ENCODE peak calls at places on chromosomes 7 and 10, in six cellular contexts. One of them, this sample, is unnamed.

GRCh38 chr10:19983880-19984279 is 167.6 kb downstream of the PLXDC2 start:
- DNase-seq in effector memory CD4-positive, alpha-beta T cell: no peak
- DNase-seq in Peyer's patch: no peak
- DNase-seq in CD8-positive, alpha-beta T cell: no peak
- DNase-seq in Caco-2: no peak
- DNase-seq in endodermal cell: no peak
- DNase-seq in this sample: no peak

GRCh38 chr10:58952747-58953466 is 223.5 kb upstream of the PHYHIPL start:
- DNase-seq in effector memory CD4-positive, alpha-beta T cell: no peak
- DNase-seq in Peyer's patch: no peak
- DNase-seq in CD8-positive, alpha-beta T cell: no peak
- DNase-seq in Caco-2: peak
- DNase-seq in endodermal cell: peak
- DNase-seq in this sample: peak

GRCh38 chr10:52994370-52994769 is 221.8 kb upstream of the MBL2 start:
- DNase-seq in effector memory CD4-positive, alpha-beta T cell: no peak
- DNase-seq in Peyer's patch: no peak
- DNase-seq in CD8-positive, alpha-beta T cell: no peak
- DNase-seq in Caco-2: no peak
- DNase-seq in endodermal cell: no peak
- DNase-seq in this sample: no peak

GRCh38 chr7:53431901-53432300 is 396.5 kb downstream of the POM121L12 start:
- DNase-seq in effector memory CD4-positive, alpha-beta T cell: no peak
- DNase-seq in Peyer's patch: no peak
- DNase-seq in CD8-positive, alpha-beta T cell: no peak
- DNase-seq in Caco-2: no peak
- DNase-seq in endodermal cell: no peak
- DNase-seq in this sample: no peak

GRCh38 chr7:80499350-80499955 is 12.4 kb downstream of the GNAT3 start:
- DNase-seq in effector memory CD4-positive, alpha-beta T cell: no peak
- DNase-seq in Peyer's patch: no peak
- DNase-seq in CD8-positive, alpha-beta T cell: no peak
- DNase-seq in Caco-2: peak
- DNase-seq in endodermal cell: peak
- DNase-seq in this sample: no peak

GRCh38 chr10:126524526-126524925 is 136.2 kb upstream of the ADAM12 start:
- DNase-seq in effector memory CD4-positive, alpha-beta T cell: no peak
- DNase-seq in Peyer's patch: no peak
- DNase-seq in CD8-positive, alpha-beta T cell: no peak
- DNase-seq in Caco-2: no peak
- DNase-seq in endodermal cell: no peak
- DNase-seq in this sample: no peak

GRCh38 chr7:86914468-86915054 is 144.9 kb downstream of the ELAPOR2 start:
- DNase-seq in effector memory CD4-positive, alpha-beta T cell: no peak
- DNase-seq in Peyer's patch: no peak
- DNase-seq in CD8-positive, alpha-beta T cell: no peak
- DNase-seq in Caco-2: peak
- DNase-seq in endodermal cell: no peak
- DNase-seq in this sample: peak

GRCh38 chr10:103612462-103613365 is 119.2 kb downstream of the NEURL1 start:
- DNase-seq in effector memory CD4-positive, alpha-beta T cell: no peak
- DNase-seq in Peyer's patch: no peak
- DNase-seq in CD8-positive, alpha-beta T cell: no peak
- DNase-seq in Caco-2: no peak
- DNase-seq in endodermal cell: no peak
- DNase-seq in this sample: no peak

GRCh38 chr7:21076054-21076453 is 289.4 kb upstream of the SP8 start:
- DNase-seq in effector memory CD4-positive, alpha-beta T cell: no peak
- DNase-seq in Peyer's patch: no peak
- DNase-seq in CD8-positive, alpha-beta T cell: no peak
- DNase-seq in Caco-2: no peak
- DNase-seq in endodermal cell: no peak
- DNase-seq in this sample: no peak

GRCh38 chr7:40437936-40438634 is 303.3 kb downstream of the SUGCT start:
- DNase-seq in effector memory CD4-positive, alpha-beta T cell: no peak
- DNase-seq in Peyer's patch: no peak
- DNase-seq in CD8-positive, alpha-beta T cell: no peak
- DNase-seq in Caco-2: no peak
- DNase-seq in endodermal cell: no peak
- DNase-seq in this sample: no peak

GRCh38 chr7:140924019-140924820 is 509 bp downstream of the BRAF start:
- DNase-seq in effector memory CD4-positive, alpha-beta T cell: peak
- DNase-seq in Peyer's patch: peak
- DNase-seq in CD8-positive, alpha-beta T cell: peak
- DNase-seq in Caco-2: peak
- DNase-seq in endodermal cell: peak
- DNase-seq in this sample: peak

GRCh38 chr10:88728107-88728763 is 22.2 kb downstream of the LIPK start:
- DNase-seq in effector memory CD4-positive, alpha-beta T cell: no peak
- DNase-seq in Peyer's patch: no peak
- DNase-seq in CD8-positive, alpha-beta T cell: peak
- DNase-seq in Caco-2: peak
- DNase-seq in endodermal cell: peak
- DNase-seq in this sample: no peak

GRCh38 chr10:118910702-118911101 is 118.8 kb upstream of the NANOS1 start:
- DNase-seq in effector memory CD4-positive, alpha-beta T cell: no peak
- DNase-seq in Peyer's patch: no peak
- DNase-seq in CD8-positive, alpha-beta T cell: no peak
- DNase-seq in Caco-2: no peak
- DNase-seq in endodermal cell: no peak
- DNase-seq in this sample: no peak

GRCh38 chr7:16961650-16962049 is 79.9 kb upstream of the AGR3 start:
- DNase-seq in effector memory CD4-positive, alpha-beta T cell: no peak
- DNase-seq in Peyer's patch: no peak
- DNase-seq in CD8-positive, alpha-beta T cell: no peak
- DNase-seq in Caco-2: no peak
- DNase-seq in endodermal cell: no peak
- DNase-seq in this sample: no peak

GRCh38 chr7:17123020-17123419 is 175.4 kb upstream of the AHR start:
- DNase-seq in effector memory CD4-positive, alpha-beta T cell: no peak
- DNase-seq in Peyer's patch: no peak
- DNase-seq in CD8-positive, alpha-beta T cell: no peak
- DNase-seq in Caco-2: no peak
- DNase-seq in endodermal cell: no peak
- DNase-seq in this sample: no peak

GRCh38 chr7:85165263-85165662 is 21.6 kb downstream of the SEMA3D start:
- DNase-seq in effector memory CD4-positive, alpha-beta T cell: no peak
- DNase-seq in Peyer's patch: no peak
- DNase-seq in CD8-positive, alpha-beta T cell: no peak
- DNase-seq in Caco-2: no peak
- DNase-seq in endodermal cell: no peak
- DNase-seq in this sample: no peak

GRCh38 chr7:116952640-116953371 is 495 bp upstream of the ST7 start:
- DNase-seq in effector memory CD4-positive, alpha-beta T cell: no peak
- DNase-seq in Peyer's patch: peak
- DNase-seq in CD8-positive, alpha-beta T cell: no peak
- DNase-seq in Caco-2: peak
- DNase-seq in endodermal cell: peak
- DNase-seq in this sample: no peak

GRCh38 chr7:596071-596818 is 76.6 kb upstream of the PDGFA start:
- DNase-seq in effector memory CD4-positive, alpha-beta T cell: no peak
- DNase-seq in Peyer's patch: no peak
- DNase-seq in CD8-positive, alpha-beta T cell: no peak
- DNase-seq in Caco-2: no peak
- DNase-seq in endodermal cell: no peak
- DNase-seq in this sample: no peak

GRCh38 chr10:99532687-99533495 is at the start of gene NKX2-3:
- DNase-seq in effector memory CD4-positive, alpha-beta T cell: no peak
- DNase-seq in Peyer's patch: peak
- DNase-seq in CD8-positive, alpha-beta T cell: no peak
- DNase-seq in Caco-2: peak
- DNase-seq in endodermal cell: peak
- DNase-seq in this sample: no peak

GRCh38 chr7:107045980-107046379 is 1.5 kb downstream of the PRKAR2B start:
- DNase-seq in effector memory CD4-positive, alpha-beta T cell: no peak
- DNase-seq in Peyer's patch: no peak
- DNase-seq in CD8-positive, alpha-beta T cell: no peak
- DNase-seq in Caco-2: no peak
- DNase-seq in endodermal cell: no peak
- DNase-seq in this sample: no peak

GRCh38 chr10:92126100-92126650 is 164.7 kb downstream of the CPEB3 start:
- DNase-seq in effector memory CD4-positive, alpha-beta T cell: no peak
- DNase-seq in Peyer's patch: no peak
- DNase-seq in CD8-positive, alpha-beta T cell: no peak
- DNase-seq in Caco-2: no peak
- DNase-seq in endodermal cell: no peak
- DNase-seq in this sample: no peak

GRCh38 chr7:150338166-150338829 is 3.1 kb downstream of the RARRES2 start:
- DNase-seq in effector memory CD4-positive, alpha-beta T cell: no peak
- DNase-seq in Peyer's patch: no peak
- DNase-seq in CD8-positive, alpha-beta T cell: no peak
- DNase-seq in Caco-2: no peak
- DNase-seq in endodermal cell: no peak
- DNase-seq in this sample: no peak
- H3K4me3 ChIP-seq in effector memory CD4-positive, alpha-beta T cell: no peak
- H3K4me3 ChIP-seq in Peyer's patch: no peak
- H3K4me3 ChIP-seq in CD8-positive, alpha-beta T cell: no peak
- H3K4me3 ChIP-seq in Caco-2: no peak
- H3K4me3 ChIP-seq in endodermal cell: no peak
- H3K4me3 ChIP-seq in this sample: no peak

DNA sequence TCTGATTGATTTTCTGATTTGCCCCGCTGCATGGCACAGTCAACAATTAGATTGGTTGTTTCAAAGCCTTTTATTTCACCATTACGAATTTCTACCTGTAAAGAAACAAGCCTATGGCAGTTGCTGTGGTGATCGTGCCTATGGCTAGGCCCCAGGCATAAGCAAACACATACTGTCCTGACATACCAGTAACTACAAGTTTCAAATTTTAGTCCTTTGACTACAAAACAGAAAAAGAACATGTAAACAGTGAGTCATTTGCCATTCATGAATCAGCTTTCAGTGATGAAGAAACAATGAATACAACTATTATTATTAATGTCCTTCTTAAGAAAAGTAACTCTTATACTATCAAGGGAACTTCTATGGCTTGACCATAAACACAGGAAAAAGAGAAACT is 168.0 kb upstream of the LRRN3 start:
- DNase-seq in effector memory CD4-positive, alpha-beta T cell: no peak
- DNase-seq in Peyer's patch: no peak
- DNase-seq in CD8-positive, alpha-beta T cell: no peak
- DNase-seq in Caco-2: no peak
- DNase-seq in endodermal cell: no peak
- DNase-seq in this sample: no peak
- H3K4me3 ChIP-seq in effector memory CD4-positive, alpha-beta T cell: no peak
- H3K4me3 ChIP-seq in Peyer's patch: no peak
- H3K4me3 ChIP-seq in CD8-positive, alpha-beta T cell: no peak
- H3K4me3 ChIP-seq in Caco-2: no peak
- H3K4me3 ChIP-seq in endodermal cell: no peak
- H3K4me3 ChIP-seq in this sample: no peak

GRCh38 chr10:31940839-31941653 is 12.4 kb upstream of the ARHGAP12 start:
- DNase-seq in effector memory CD4-positive, alpha-beta T cell: no peak
- DNase-seq in Peyer's patch: no peak
- DNase-seq in CD8-positive, alpha-beta T cell: no peak
- DNase-seq in Caco-2: peak
- DNase-seq in endodermal cell: no peak
- DNase-seq in this sample: no peak
- H3K4me3 ChIP-seq in effector memory CD4-positive, alpha-beta T cell: no peak
- H3K4me3 ChIP-seq in Peyer's patch: no peak
- H3K4me3 ChIP-seq in CD8-positive, alpha-beta T cell: no peak
- H3K4me3 ChIP-seq in Caco-2: no peak
- H3K4me3 ChIP-seq in endodermal cell: no peak
- H3K4me3 ChIP-seq in this sample: no peak

GRCh38 chr7:151063212-151063561 is 3.8 kb downstream of the SLC4A2 start:
- DNase-seq in effector memory CD4-positive, alpha-beta T cell: no peak
- DNase-seq in Peyer's patch: no peak
- DNase-seq in CD8-positive, alpha-beta T cell: no peak
- DNase-seq in Caco-2: peak
- DNase-seq in endodermal cell: no peak
- DNase-seq in this sample: no peak

GRCh38 chr7:151061241-151062110 is 2.1 kb downstream of the SLC4A2 start:
- DNase-seq in effector memory CD4-positive, alpha-beta T cell: no peak
- DNase-seq in Peyer's patch: no peak
- DNase-seq in CD8-positive, alpha-beta T cell: no peak
- DNase-seq in Caco-2: no peak
- DNase-seq in endodermal cell: peak
- DNase-seq in this sample: no peak

GRCh38 chr7:151062399-151063211 is 3.2 kb downstream of the SLC4A2 start:
- DNase-seq in effector memory CD4-positive, alpha-beta T cell: no peak
- DNase-seq in Peyer's patch: no peak
- DNase-seq in CD8-positive, alpha-beta T cell: no peak
- DNase-seq in Caco-2: peak
- DNase-seq in endodermal cell: peak
- DNase-seq in this sample: no peak

GRCh38 chr7:151060416-151061234 is 1.2 kb downstream of the SLC4A2 start:
- DNase-seq in effector memory CD4-positive, alpha-beta T cell: no peak
- DNase-seq in Peyer's patch: no peak
- DNase-seq in CD8-positive, alpha-beta T cell: no peak
- DNase-seq in Caco-2: no peak
- DNase-seq in endodermal cell: peak
- DNase-seq in this sample: no peak

DNA sequence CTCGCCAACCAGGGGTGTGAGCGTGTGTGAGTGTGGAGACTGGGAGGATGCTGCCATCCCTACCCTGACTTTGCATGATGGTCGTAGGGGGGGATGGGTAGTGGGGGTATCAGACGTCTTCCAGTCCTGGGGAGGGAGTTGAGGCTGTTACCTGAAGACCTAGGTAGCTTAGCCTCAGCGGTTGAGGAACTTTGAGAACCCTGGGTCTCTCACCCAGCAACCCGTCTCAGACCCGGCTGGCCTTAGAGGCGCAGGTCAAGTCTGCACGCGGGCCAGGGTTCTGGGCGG is 2.7 kb downstream of the SLC4A2 start:
- DNase-seq in effector memory CD4-positive, alpha-beta T cell: no peak
- DNase-seq in Peyer's patch: no peak
- DNase-seq in CD8-positive, alpha-beta T cell: no peak
- DNase-seq in Caco-2: no peak
- DNase-seq in endodermal cell: no peak
- DNase-seq in this sample: no peak
- H3K4me3 ChIP-seq in effector memory CD4-positive, alpha-beta T cell: no peak
- H3K4me3 ChIP-seq in Peyer's patch: no peak
- H3K4me3 ChIP-seq in CD8-positive, alpha-beta T cell: no peak
- H3K4me3 ChIP-seq in Caco-2: peak
- H3K4me3 ChIP-seq in endodermal cell: peak
- H3K4me3 ChIP-seq in this sample: no peak

GRCh38 chr10:121449457-121450045 is 148.7 kb downstream of the FGFR2 start:
- DNase-seq in effector memory CD4-positive, alpha-beta T cell: no peak
- DNase-seq in Peyer's patch: no peak
- DNase-seq in CD8-positive, alpha-beta T cell: no peak
- DNase-seq in Caco-2: no peak
- DNase-seq in endodermal cell: no peak
- DNase-seq in this sample: no peak
- H3K4me3 ChIP-seq in effector memory CD4-positive, alpha-beta T cell: no peak
- H3K4me3 ChIP-seq in Peyer's patch: no peak
- H3K4me3 ChIP-seq in CD8-positive, alpha-beta T cell: no peak
- H3K4me3 ChIP-seq in Caco-2: no peak
- H3K4me3 ChIP-seq in endodermal cell: no peak
- H3K4me3 ChIP-seq in this sample: no peak

GRCh38 chr10:69102429-69102828 is 14.5 kb downstream of the SRGN start:
- DNase-seq in effector memory CD4-positive, alpha-beta T cell: no peak
- DNase-seq in Peyer's patch: no peak
- DNase-seq in CD8-positive, alpha-beta T cell: no peak
- DNase-seq in Caco-2: no peak
- DNase-seq in endodermal cell: no peak
- DNase-seq in this sample: no peak
- H3K4me3 ChIP-seq in effector memory CD4-positive, alpha-beta T cell: no peak
- H3K4me3 ChIP-seq in Peyer's patch: no peak
- H3K4me3 ChIP-seq in CD8-positive, alpha-beta T cell: no peak
- H3K4me3 ChIP-seq in Caco-2: no peak
- H3K4me3 ChIP-seq in endodermal cell: no peak
- H3K4me3 ChIP-seq in this sample: no peak

GRCh38 chr10:125016123-125016522 is 74.2 kb downstream of the ZRANB1 start:
- DNase-seq in effector memory CD4-positive, alpha-beta T cell: no peak
- DNase-seq in Peyer's patch: no peak
- DNase-seq in CD8-positive, alpha-beta T cell: no peak
- DNase-seq in Caco-2: no peak
- DNase-seq in endodermal cell: no peak
- DNase-seq in this sample: no peak
- H3K4me3 ChIP-seq in effector memory CD4-positive, alpha-beta T cell: no peak
- H3K4me3 ChIP-seq in Peyer's patch: no peak
- H3K4me3 ChIP-seq in CD8-positive, alpha-beta T cell: no peak
- H3K4me3 ChIP-seq in Caco-2: no peak
- H3K4me3 ChIP-seq in endodermal cell: no peak
- H3K4me3 ChIP-seq in this sample: no peak

This sample was measured in CD4-positive, CD25-positive, alpha-beta regulatory T cell.